ENCODE peak calls at places on chromosome 18, in ten cellular contexts. Q is AG04449; K is Caco-2; H is astrocyte of the spinal cord; T is lower lobe of right lung; I is WERI-Rb-1; G is bronchial epithelial cell; A is CD8-positive, alpha-beta memory T cell; U is brain microvascular endothelial cell; P is foreskin fibroblast. L is an unnamed sample.

GRCh38 chr18:79600141-79600540 is 79.5 kb upstream of the CTDP1 start:
- DNase-seq in Q (no peak), K (no peak), H (no peak), T (peak; percentile 37), I (no peak), G (no peak), A (no peak), U (no peak), P (no peak), L (no peak)

GRCh38 chr18:30960661-30961060 is 81.9 kb downstream of the DSC3 start:
- DNase-seq in Q (no peak), K (no peak), H (no peak), T (no peak), I (no peak), G (no peak), A (no peak), U (no peak), P (no peak), L (no peak)

GRCh38 chr18:3595282-3596273 is 145.6 kb downstream of the TGIF1 start:
- DNase-seq in Q (peak; percentile 83), K (peak; percentile 52), H (peak; percentile 95), T (no peak), I (no peak), G (peak; percentile 99), A (peak; percentile 13), U (peak; percentile 92), P (peak; percentile 93), L (peak; percentile 91)

GRCh38 chr18:67672142-67672541 is 155.6 kb upstream of the DSEL start:
- DNase-seq in Q (peak; percentile 7), K (no peak), H (no peak), T (no peak), I (no peak), G (peak; percentile 59), A (no peak), U (peak; percentile 24), P (peak; percentile 68), L (peak; percentile 89)

GRCh38 chr18:58541137-58541788 is 87.6 kb downstream of the ALPK2 start:
- DNase-seq in Q (no peak), K (no peak), H (no peak), T (no peak), I (peak; percentile 80), G (peak; percentile 43), A (peak; percentile 8), U (peak; percentile 34), P (no peak), L (no peak)

GRCh38 chr18:11147962-11148654 is 1.3 kb downstream of the PIEZO2 start:
- DNase-seq in Q (no peak), K (no peak), H (no peak), T (no peak), I (no peak), G (no peak), A (no peak), U (no peak), P (no peak), L (no peak)

GRCh38 chr18:80197490-80197889 is 49.8 kb downstream of the PARD6G start:
- DNase-seq in Q (no peak), K (no peak), H (no peak), T (no peak), I (no peak), G (no peak), A (no peak), U (no peak), P (no peak), L (no peak)

GRCh38 chr18:59202258-59202820 is 17.6 kb upstream of the GRP start:
- DNase-seq in Q (no peak), K (no peak), H (no peak), T (no peak), I (no peak), G (no peak), A (no peak), U (no peak), P (no peak), L (no peak)

GRCh38 chr18:27017901-27018500 is 152.5 kb upstream of the AQP4 start:
- DNase-seq in Q (no peak), K (no peak), H (peak; percentile 6), T (no peak), I (no peak), G (peak; percentile 42), A (no peak), U (no peak), P (no peak), L (no peak)

GRCh38 chr18:6219116-6219717 is 195.5 kb downstream of the L3MBTL4 start:
- DNase-seq in Q (peak; percentile 5), K (peak; percentile 65), H (peak; percentile 69), T (no peak), I (peak; percentile 58), G (no peak), A (no peak), U (peak; percentile 49), P (peak; percentile 4), L (peak; percentile 16)

GRCh38 chr18:9707381-9708056 is 582 bp upstream of the RAB31 start:
- DNase-seq in Q (no peak), K (no peak), H (peak; percentile 55), T (no peak), I (no peak), G (no peak), A (no peak), U (no peak), P (no peak), L (no peak)
- H3K4me3 ChIP-seq in Q (peak overlapping the region; percentile 72), K (peak overlapping the region; percentile 94), H (peak overlapping the region; percentile 45), T (peak overlapping the region; percentile 76), I (peak overlapping the region; percentile 61), G (peak overlapping the region; percentile 91), A (no peak overlapping the region), U (peak overlapping the region; percentile 86), P (peak overlapping the region; percentile 53), L (peak overlapping the region; percentile 85)

GRCh38 chr18:63438181-63438580 is 15.9 kb upstream of the VPS4B start:
- DNase-seq in Q (no peak), K (no peak), H (no peak), T (no peak), I (no peak), G (no peak), A (no peak), U (no peak), P (no peak), L (no peak)

GRCh38 chr18:63427566-63427965 is 5.3 kb upstream of the VPS4B start:
- DNase-seq in Q (no peak), K (peak; percentile 2), H (no peak), T (no peak), I (no peak), G (peak; percentile 100), A (no peak), U (no peak), P (no peak), L (no peak)

GRCh38 chr18:63431180-63431579 is 8.9 kb upstream of the VPS4B start:
- DNase-seq in Q (no peak), K (no peak), H (no peak), T (no peak), I (no peak), G (no peak), A (no peak), U (no peak), P (no peak), L (no peak)

GRCh38 chr18:63430526-63430925 is 8.2 kb upstream of the VPS4B start:
- DNase-seq in Q (no peak), K (no peak), H (no peak), T (no peak), I (no peak), G (no peak), A (no peak), U (no peak), P (no peak), L (no peak)

DNA sequence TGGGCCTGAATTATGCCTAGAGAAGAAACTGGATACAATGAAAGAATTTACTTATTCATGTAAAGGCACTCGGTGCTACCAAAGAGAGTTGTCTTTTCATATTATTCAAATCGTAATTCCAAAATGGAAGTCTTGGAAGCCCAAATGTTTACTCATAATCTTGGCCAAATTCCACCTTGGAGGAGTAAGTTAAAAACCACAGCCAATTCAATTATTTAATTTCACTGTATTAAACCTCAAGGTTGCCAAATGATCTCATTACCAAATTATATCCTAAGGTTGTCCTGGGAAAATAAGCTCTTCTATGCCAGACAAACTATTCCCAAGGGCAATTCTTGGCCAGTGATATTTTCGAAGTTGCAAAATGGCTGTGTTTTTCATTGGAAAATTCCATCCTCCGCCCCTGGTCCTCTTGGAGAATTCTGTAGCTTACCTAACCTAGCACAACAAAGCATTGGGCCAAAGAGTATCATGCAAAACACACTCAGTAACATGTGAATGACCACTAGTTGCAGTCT is 11.1 kb upstream of the VPS4B start:
- DNase-seq in Q (no peak), K (no peak), H (no peak), T (no peak), I (no peak), G (no peak), A (no peak), U (no peak), P (no peak), L (no peak)
- H3K4me3 ChIP-seq in Q (no peak overlapping the region), K (no peak overlapping the region), H (no peak overlapping the region), T (no peak overlapping the region), I (no peak overlapping the region), G (no peak overlapping the region), A (no peak overlapping the region), U (no peak overlapping the region), P (no peak overlapping the region), L (no peak overlapping the region)

DNA sequence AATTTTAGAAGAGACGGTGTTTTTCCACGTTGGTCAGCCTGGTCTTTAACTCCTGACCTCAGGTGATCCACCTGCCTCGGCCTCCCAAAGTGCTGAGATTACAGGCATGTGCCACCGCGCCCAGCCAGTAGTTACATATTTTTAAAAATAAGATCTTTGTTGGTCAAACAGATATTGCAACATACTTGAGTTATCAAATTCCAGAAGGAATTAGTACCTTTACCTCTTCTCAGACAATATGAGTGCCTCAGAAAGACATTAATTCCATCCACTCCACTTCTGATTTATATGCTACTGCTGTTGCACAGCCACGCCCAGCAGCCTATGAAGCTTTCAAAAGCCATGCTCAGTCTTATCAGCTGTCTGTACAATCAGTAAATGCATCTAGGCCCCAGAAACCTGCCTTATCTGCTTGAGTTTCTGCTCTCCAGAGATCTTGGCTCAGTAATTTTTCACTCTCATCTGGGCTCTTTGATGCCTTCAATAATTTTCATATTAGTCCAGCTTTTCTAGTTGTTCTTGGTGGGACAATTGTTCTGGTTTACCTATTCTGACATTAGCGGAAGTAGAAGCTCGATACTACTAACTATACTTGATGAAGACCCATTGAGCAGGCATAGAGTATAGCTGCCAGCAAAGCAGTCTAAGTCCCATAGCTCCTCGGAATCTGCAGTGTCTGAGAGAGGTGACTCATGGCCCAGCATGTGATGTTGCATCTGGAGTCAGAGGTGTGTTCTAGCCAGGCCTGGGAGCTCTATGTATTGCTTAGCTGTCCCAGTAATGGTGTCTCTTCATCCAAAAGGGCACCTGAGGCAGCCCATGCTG is 47.7 kb downstream of the MEX3C start:
- DNase-seq in Q (peak; percentile 7), K (peak; percentile 28), H (peak; percentile 63), T (no peak), I (no peak), G (peak; percentile 61), A (no peak), U (peak; percentile 86), P (peak; percentile 12), L (peak; percentile 5)
- H3K4me3 ChIP-seq in Q (no peak overlapping the region), K (no peak overlapping the region), H (no peak overlapping the region), T (no peak overlapping the region), I (no peak overlapping the region), G (no peak overlapping the region), A (no peak overlapping the region), U (no peak overlapping the region), P (no peak overlapping the region), L (no peak overlapping the region)

DNA sequence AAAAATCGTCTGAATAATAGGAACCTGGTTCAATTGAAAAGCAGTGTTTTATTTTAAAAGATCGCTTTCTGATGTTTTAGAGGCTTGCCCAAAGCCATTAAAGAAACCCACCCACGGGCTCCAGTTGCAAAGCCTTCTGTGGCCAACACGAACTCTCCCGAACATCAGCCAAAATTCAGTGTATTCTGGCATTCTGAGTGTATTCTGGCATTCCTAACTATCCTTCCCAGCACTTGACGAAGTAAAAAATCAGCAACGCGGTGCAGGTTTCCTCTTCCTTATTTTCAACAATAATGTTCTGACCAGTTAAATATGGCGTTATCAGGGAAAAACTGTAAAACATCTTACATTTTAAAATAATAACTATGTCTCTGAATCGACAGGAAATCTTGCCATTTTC is 44.6 kb downstream of the ZNF516 start:
- DNase-seq in Q (no peak), K (no peak), H (peak; percentile 63), T (no peak), I (no peak), G (no peak), A (no peak), U (no peak), P (no peak), L (no peak)
- H3K4me3 ChIP-seq in Q (peak overlapping the region; percentile 61), K (no peak overlapping the region), H (peak overlapping the region; percentile 46), T (peak overlapping the region; percentile 61), I (peak overlapping the region; percentile 57), G (peak overlapping the region; percentile 35), A (no peak overlapping the region), U (peak overlapping the region; percentile 59), P (peak overlapping the region; percentile 45), L (peak overlapping the region; percentile 47)

L was measured in skeletal muscle cell.